ENCODE peak calls at places on chromosomes 6 and 20, in six cellular contexts. M, X, C, W, V and Q are unnamed samples.

GRCh38 chr20:50142812-50143211 is 10.7 kb downstream of the PEDS1 start:
- DNase-seq in V (no peak), C (peak), W (no peak), M (no peak), X (no peak), Q (peak)

GRCh38 chr6:140319209-140319608 is 944.8 kb upstream of the CITED2 start:
- DNase-seq in C (no peak), M (no peak), V (no peak), W (peak), X (no peak), Q (no peak)

GRCh38 chr6:44223471-44224153 is at the start of gene SLC29A1:
- DNase-seq in X (no peak), V (peak), C (peak), W (peak), M (peak), Q (peak)

GRCh38 chr20:9068896-9069663 is at the start of gene PLCB4:
- DNase-seq in C (peak), X (no peak), M (peak), V (peak), W (no peak), Q (peak)

GRCh38 chr20:13856356-13856755 is 71.5 kb downstream of the NDUFAF5 start:
- DNase-seq in X (no peak), C (no peak), V (no peak), M (no peak), W (no peak), Q (no peak)

GRCh38 chr20:19688031-19688806 is 69.8 kb upstream of the RIN2 start:
- DNase-seq in C (peak), M (peak), V (peak), W (peak), X (no peak), Q (peak)

GRCh38 chr6:140988780-140989179 is 1143.9 kb upstream of the GJE1 start:
- DNase-seq in V (no peak), X (no peak), W (no peak), C (no peak), M (no peak), Q (no peak)

GRCh38 chr6:15299430-15300131 is 53.7 kb downstream of the JARID2 start:
- DNase-seq in V (peak), X (peak), C (no peak), W (peak), M (peak), Q (no peak)

GRCh38 chr20:31581391-31581790 is 23.7 kb upstream of the ID1 start:
- DNase-seq in W (no peak), V (peak), M (no peak), C (peak), X (no peak), Q (no peak)

GRCh38 chr6:43579171-43579570 is 3.2 kb downstream of the POLH start:
- DNase-seq in W (peak), V (no peak), X (no peak), M (no peak), C (no peak), Q (no peak)

GRCh38 chr6:10555625-10556309 is 34.6 kb downstream of the GCNT2 start:
- DNase-seq in X (no peak), M (no peak), W (no peak), C (peak), V (peak), Q (peak)

GRCh38 chr20:23666698-23667097 is 22.1 kb downstream of the CST4 start:
- DNase-seq in M (no peak), W (no peak), V (no peak), X (no peak), C (no peak), Q (no peak)

GRCh38 chr6:53042112-53042511 is 23.1 kb upstream of the FBXO9 start:
- DNase-seq in X (no peak), M (no peak), W (peak), C (no peak), V (no peak), Q (no peak)

GRCh38 chr20:40786336-40786735 is 97.3 kb upstream of the MAFB start:
- DNase-seq in V (no peak), C (no peak), M (no peak), W (no peak), X (no peak), Q (no peak)

GRCh38 chr20:16803965-16804792 is 56.0 kb downstream of the OTOR start:
- DNase-seq in V (peak), C (peak), X (no peak), W (peak), M (peak), Q (peak)

GRCh38 chr6:125003070-125003469 is 40.8 kb downstream of the RNF217 start:
- DNase-seq in C (no peak), M (no peak), W (no peak), X (no peak), V (no peak), Q (no peak)

GRCh38 chr20:8656335-8656734 is 412.6 kb upstream of the PLCB4 start:
- DNase-seq in W (peak), M (no peak), X (no peak), V (no peak), C (no peak), Q (no peak)

GRCh38 chr20:25584905-25585704 is at the start of gene NINL:
- DNase-seq in X (no peak), M (peak), W (peak), V (peak), C (peak), Q (peak)

GRCh38 chr6:160031442-160031841 is 62.6 kb downstream of the IGF2R start:
- DNase-seq in C (no peak), V (no peak), W (no peak), X (no peak), M (no peak), Q (no peak)

GRCh38 chr6:126614642-126615504 is 275.0 kb downstream of the CENPW start:
- DNase-seq in V (peak), X (no peak), C (peak), W (peak), M (no peak), Q (peak)

GRCh38 chr20:40962733-40963504 is 65.7 kb upstream of the TOP1 start:
- DNase-seq in V (peak), X (no peak), M (peak), W (peak), C (peak), Q (peak)

GRCh38 chr6:106109043-106109442 is 22.9 kb downstream of the PRDM1 start:
- DNase-seq in C (no peak), W (no peak), M (no peak), V (no peak), X (no peak), Q (no peak)

GRCh38 chr6:34834789-34835518 is 43.1 kb downstream of the BLTP3A start:
- DNase-seq in W (no peak), X (no peak), V (no peak), C (no peak), M (peak), Q (no peak)

GRCh38 chr6:11213305-11214106 is 19.0 kb downstream of the NEDD9 start:
- DNase-seq in C (no peak), M (no peak), X (no peak), V (no peak), W (no peak), Q (no peak)

GRCh38 chr6:39752835-39753744 is 27.9 kb upstream of the KIF6 start:
- DNase-seq in X (peak), W (no peak), V (no peak), C (no peak), M (no peak), Q (no peak)

GRCh38 chr20:41176711-41177552 is 39.6 kb downstream of the PLCG1 start:
- DNase-seq in V (peak), X (no peak), W (no peak), C (no peak), M (no peak), Q (peak)

GRCh38 chr20:63794614-63795013 is 36.5 kb downstream of the ZBTB46 start:
- DNase-seq in X (no peak), V (no peak), W (no peak), M (no peak), C (no peak), Q (no peak)

GRCh38 chr20:2872304-2873009 is 824 bp upstream of the PTPRA start:
- DNase-seq in M (peak), W (peak), X (peak), V (peak), C (peak), Q (peak)

GRCh38 chr6:26223677-26224546 is 136.7 kb downstream of the HFE start:
- DNase-seq in M (no peak), X (peak), W (peak), C (peak), V (no peak), Q (no peak)

GRCh38 chr6:36852481-36853147 is 13.4 kb upstream of the CPNE5 start:
- DNase-seq in X (no peak), C (no peak), W (peak), V (no peak), M (peak), Q (no peak)

GRCh38 chr20:2688041-2688591 is 4.5 kb upstream of the EBF4 start:
- DNase-seq in W (no peak), V (peak), C (peak), X (no peak), M (peak), Q (peak)

GRCh38 chr6:27375613-27376079 is 12.9 kb upstream of the ZNF391 start:
- DNase-seq in X (no peak), M (peak), W (no peak), V (no peak), C (peak), Q (no peak)

GRCh38 chr20:63942250-63943006 is 13.8 kb downstream of the UCKL1 start:
- DNase-seq in X (no peak), W (no peak), V (peak), C (peak), M (peak), Q (peak)

GRCh38 chr6:81950877-81951276 is 198.4 kb upstream of the TENT5A start:
- DNase-seq in V (no peak), M (no peak), X (peak), W (no peak), C (no peak), Q (no peak)

GRCh38 chr20:52667358-52667757 is 304.8 kb upstream of the TSHZ2 start:
- DNase-seq in X (no peak), V (no peak), M (no peak), C (no peak), W (no peak), Q (no peak)

GRCh38 chr20:47854687-47855212 is 69.5 kb upstream of the SULF2 start:
- DNase-seq in X (no peak), V (peak), W (peak), M (peak), C (peak), Q (peak)

GRCh38 chr6:112018619-112019416 is 35.1 kb upstream of the CCN6 start:
- DNase-seq in V (no peak), X (no peak), M (no peak), W (peak), C (no peak), Q (no peak)
- TF ChIP-seq CREB1 in V (no peak), X (no peak), M (no peak), W (no peak), C (no peak), Q (no peak)

DNA sequence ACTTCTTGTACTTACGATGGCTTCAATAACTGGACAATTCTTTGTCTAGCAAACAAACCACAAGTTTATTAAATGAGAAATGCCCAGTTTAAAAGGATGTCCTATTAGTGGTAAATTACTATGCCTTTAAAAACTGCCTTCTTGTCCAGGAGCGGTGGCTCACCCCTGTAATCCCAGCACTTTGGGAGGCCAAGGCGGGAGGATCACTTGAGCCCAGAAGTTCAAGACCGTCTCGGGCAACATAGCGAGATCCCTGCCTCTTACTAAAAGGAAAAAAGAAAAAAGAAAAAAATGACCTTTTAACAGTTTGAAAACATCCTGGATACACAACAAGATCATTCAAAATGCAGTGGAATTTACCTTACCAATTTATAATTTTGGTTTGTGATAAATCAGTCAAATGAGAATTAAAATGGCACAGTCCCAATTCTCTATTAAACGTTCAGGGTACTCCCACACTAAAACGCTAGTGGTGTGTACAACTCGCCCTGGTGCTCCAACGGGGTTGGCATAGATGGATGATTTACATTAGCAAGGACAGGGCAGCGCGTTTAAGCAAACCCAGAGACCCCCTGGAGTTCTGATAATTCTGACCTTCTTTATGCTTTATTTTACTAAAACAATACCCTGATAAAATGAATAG is 2.2 kb downstream of the ZBTB2 start:
- DNase-seq in W (no peak), C (no peak), V (no peak), X (no peak), M (no peak), Q (no peak)
- TF ChIP-seq CREB1 in W (no peak), C (no peak), V (no peak), X (no peak), M (no peak), Q (no peak)

GRCh38 chr6:13446371-13446770 is 41.0 kb downstream of the GFOD1 start:
- DNase-seq in W (no peak), M (no peak), C (no peak), V (no peak), X (no peak), Q (no peak)

GRCh38 chr6:13445744-13446115 is 41.7 kb downstream of the GFOD1 start:
- DNase-seq in W (no peak), C (no peak), X (no peak), M (no peak), V (no peak), Q (no peak)

GRCh38 chr6:13450628-13451027 is 36.8 kb downstream of the GFOD1 start:
- DNase-seq in M (no peak), C (no peak), W (no peak), X (no peak), V (no peak), Q (no peak)

GRCh38 chr6:13445005-13445743 is 42.2 kb downstream of the GFOD1 start:
- DNase-seq in V (no peak), X (no peak), C (no peak), W (no peak), M (peak), Q (peak)

GRCh38 chr6:13447949-13448724 is 39.3 kb downstream of the GFOD1 start:
- DNase-seq in M (no peak), X (no peak), V (no peak), W (no peak), C (no peak), Q (no peak)
- TF ChIP-seq CREB1 in M (no peak), X (no peak), V (no peak), W (no peak), C (no peak), Q (no peak)

DNA sequence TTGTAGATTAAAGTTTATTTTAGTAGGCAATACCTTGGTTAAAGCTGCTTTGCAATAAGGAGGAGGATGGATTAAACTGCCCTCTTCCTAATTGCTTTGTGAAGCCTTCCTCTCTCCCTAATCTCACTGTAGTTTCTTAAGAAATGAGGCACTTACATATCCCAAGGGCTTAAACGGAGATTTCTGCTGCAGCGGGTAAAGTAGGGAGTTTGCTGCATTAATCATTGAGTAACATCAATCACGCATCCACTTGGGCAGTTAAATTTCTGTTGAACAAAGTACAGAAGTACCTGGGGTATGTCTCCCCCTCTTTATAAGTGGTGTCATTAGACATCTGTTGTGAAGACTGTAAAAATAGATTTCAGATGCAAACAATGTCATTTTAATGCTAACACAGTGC is 29.5 kb upstream of the ARID1B start:
- DNase-seq in V (no peak), X (no peak), M (no peak), C (no peak), W (no peak), Q (no peak)
- TF ChIP-seq CREB1 in V (no peak), X (no peak), M (no peak), C (no peak), W (no peak), Q (no peak)

DNA sequence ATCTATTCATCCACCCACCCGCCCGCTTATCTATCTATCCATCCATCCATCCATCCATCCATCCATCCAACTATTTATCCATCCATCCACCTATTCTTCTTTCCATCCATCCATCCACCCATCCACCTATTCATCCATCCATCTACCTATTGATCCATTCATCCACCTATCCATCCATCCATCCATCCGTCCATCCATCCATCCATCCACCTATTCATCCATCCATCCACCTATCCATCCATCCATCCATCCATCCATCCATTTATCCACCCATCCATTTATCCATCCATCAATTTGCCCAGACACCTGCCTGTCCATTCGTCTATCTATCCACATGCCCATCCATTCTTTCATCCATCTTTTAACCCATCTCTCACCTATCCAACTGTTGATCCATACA is 71.1 kb upstream of the PMEPA1 start:
- DNase-seq in C (no peak), V (no peak), W (no peak), M (no peak), X (no peak), Q (no peak)
- TF ChIP-seq CREB1 in C (no peak), V (no peak), W (no peak), M (no peak), X (no peak), Q (no peak)

GRCh38 chr20:59144179-59144830 is 19.3 kb upstream of the ZNF831 start:
- DNase-seq in M (no peak), C (no peak), X (no peak), V (no peak), W (no peak), Q (no peak)
- TF ChIP-seq CREB1 in M (no peak), C (no peak), X (no peak), V (no peak), W (no peak), Q (no peak)

GRCh38 chr6:143224516-143224915 is 163.8 kb downstream of the AIG1 start:
- DNase-seq in V (no peak), M (no peak), W (no peak), X (no peak), C (no peak), Q (no peak)

GRCh38 chr6:143225929-143226328 is 165.2 kb downstream of the AIG1 start:
- DNase-seq in M (no peak), X (no peak), W (peak), C (no peak), V (no peak), Q (no peak)

GRCh38 chr6:143222310-143222709 is 161.6 kb downstream of the AIG1 start:
- DNase-seq in C (no peak), V (no peak), X (no peak), M (no peak), W (no peak), Q (no peak)

GRCh38 chr6:143222758-143223334 is 162.2 kb downstream of the AIG1 start:
- DNase-seq in W (no peak), M (no peak), V (no peak), X (no peak), C (no peak), Q (no peak)

DNA sequence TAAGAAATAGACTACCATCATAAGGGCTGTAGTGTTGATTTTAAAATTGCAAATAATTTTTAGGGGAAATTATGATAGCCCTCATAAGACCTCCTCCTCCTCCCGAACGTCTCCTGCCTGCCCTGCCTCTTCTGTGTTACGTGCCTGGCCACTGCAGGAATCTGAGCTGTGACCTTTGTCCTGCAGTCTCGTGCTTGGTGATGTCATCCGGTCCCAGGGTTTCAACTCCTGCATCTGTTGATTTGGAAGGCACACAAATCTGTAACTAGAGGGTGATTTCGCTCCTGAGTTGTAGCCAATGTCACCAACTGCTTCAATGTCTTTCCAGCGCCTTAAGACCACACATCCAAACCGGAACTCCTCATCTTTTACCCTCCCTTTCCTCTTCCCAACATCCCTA is 163.2 kb downstream of the AIG1 start:
- DNase-seq in W (peak), M (no peak), C (no peak), X (no peak), V (no peak), Q (no peak)
- TF ChIP-seq CREB1 in W (peak), M (no peak), C (no peak), X (no peak), V (no peak), Q (no peak)

GRCh38 chr6:6503186-6503585 is 85.3 kb upstream of the LY86 start:
- DNase-seq in V (no peak), M (no peak), X (no peak), W (no peak), C (no peak), Q (no peak)
- TF ChIP-seq CREB1 in V (no peak), M (no peak), X (no peak), W (no peak), C (no peak), Q (no peak)

DNA sequence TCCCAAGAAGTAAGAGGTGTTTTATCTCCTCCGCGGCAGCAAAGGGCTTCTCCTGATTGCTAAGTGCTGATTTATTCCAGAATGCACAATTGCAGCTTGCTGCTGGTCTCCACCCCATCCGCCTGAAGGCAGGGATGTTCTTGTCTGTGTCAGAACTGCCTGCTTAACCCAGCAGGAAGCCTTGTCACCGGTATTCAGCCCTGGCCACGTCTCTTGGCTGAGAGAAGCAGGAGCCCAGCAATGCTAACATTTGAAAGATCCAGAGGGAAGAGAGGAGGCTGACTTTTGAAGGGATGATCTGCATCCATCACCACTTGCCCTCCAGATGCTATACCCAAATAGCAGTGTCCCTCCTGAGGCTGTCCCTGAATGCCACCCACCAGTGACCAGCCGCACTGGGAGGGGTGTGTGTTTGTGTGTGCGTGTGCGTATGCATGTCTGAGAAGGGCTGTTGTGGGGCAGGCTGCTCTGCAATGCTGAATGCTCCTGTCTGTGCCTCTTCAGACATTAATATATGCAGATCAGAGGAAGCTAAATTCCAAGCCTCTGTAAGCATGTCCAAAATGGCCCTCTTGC is 4.0 kb downstream of the SCML4 start:
- DNase-seq in V (peak), W (no peak), M (no peak), X (no peak), C (peak), Q (peak)
- TF ChIP-seq CREB1 in V (no peak), W (no peak), M (no peak), X (no peak), C (no peak), Q (no peak)